ENCODE peak calls at places on chromosome 4, in five cellular contexts. D is T-cell; J is heart left ventricle; L is iPS DF 6.9; H is activated CD4-positive, alpha-beta T cell treated with anti-CD3 and anti-CD28 coated beads for 36 hours. I is an unnamed sample.
A peak's percentile ranks its signal among the peaks of the same experiment; 100 is the strongest.

GRCh38 chr4:159540038-159540437 is 437.2 kb downstream of the RAPGEF2 start:
- DNase-seq in J (no peak), D (no peak), H (no peak), L (no peak), I (no peak)

GRCh38 chr4:74692973-74693372 is 101.3 kb downstream of the BTC start:
- DNase-seq in D (no peak), H (no peak), J (no peak), L (no peak), I (no peak)

GRCh38 chr4:121686265-121686664 is 10.5 kb downstream of the ANXA5 start:
- DNase-seq in L (no peak), D (no peak), H (no peak), J (no peak), I (no peak)

GRCh38 chr4:4402966-4403365 is 16.1 kb downstream of the NSG1 start:
- DNase-seq in J (no peak), D (no peak), L (no peak), H (no peak), I (no peak)

GRCh38 chr4:10143171-10143570 is 26.6 kb upstream of the WDR1 start:
- DNase-seq in J (no peak), H (no peak), L (no peak), D (no peak), I (no peak)

GRCh38 chr4:48033825-48034413 is 17.3 kb downstream of the NIPAL1 start:
- DNase-seq in D (peak; percentile 29), L (no peak), J (no peak), H (peak; percentile 78), I (peak; percentile 38)

GRCh38 chr4:87973283-87974169 is 2.0 kb upstream of the SPP1 start:
- DNase-seq in J (peak; percentile 52), H (peak; percentile 63), L (no peak), D (no peak), I (no peak)

GRCh38 chr4:71460368-71460767 is 121.5 kb downstream of the SLC4A4 start:
- DNase-seq in J (no peak), H (no peak), D (no peak), L (no peak), I (no peak)

GRCh38 chr4:181661090-181661489 is 582.1 kb upstream of the TENM3 start:
- DNase-seq in H (no peak), L (no peak), D (no peak), J (no peak), I (no peak)

GRCh38 chr4:1948232-1948631 is 60.5 kb downstream of the NELFA start:
- DNase-seq in D (no peak), L (no peak), J (no peak), H (no peak), I (no peak)

GRCh38 chr4:67040315-67040714 is 505.0 kb downstream of the CENPC start:
- DNase-seq in L (no peak), H (no peak), J (no peak), D (no peak), I (no peak)